ENCODE peak calls at places on chromosomes 3 and 15, in ten cellular contexts. S, I, Z, F, E, R, Q, L, M and H are unnamed samples.
A peak's percentile ranks its signal among the peaks of the same experiment; 100 is the strongest.

GRCh38 chr3:169825316-169825715 is 12.6 kb upstream of the LRRC34 start:
- DNase-seq in S (no peak), I (no peak), Z (no peak), F (no peak), E (no peak), R (no peak), Q (no peak), L (no peak), M (no peak), H (no peak)

GRCh38 chr15:97747342-97747741 is 213.2 kb upstream of the ARRDC4 start:
- DNase-seq in S (no peak), I (no peak), Z (no peak), F (no peak), E (no peak), R (no peak), Q (no peak), L (no peak), M (no peak), H (no peak)

GRCh38 chr15:90286678-90287077 is 21.2 kb downstream of the NGRN start:
- DNase-seq in S (no peak), I (peak; percentile 14), Z (no peak), F (no peak), E (peak; percentile 52), R (no peak), Q (no peak), L (no peak), M (no peak), H (no peak)

GRCh38 chr15:57923750-57924149 is 141.8 kb downstream of the ALDH1A2 start:
- DNase-seq in S (no peak), I (no peak), Z (no peak), F (no peak), E (no peak), R (no peak), Q (no peak), L (no peak), M (no peak), H (no peak)

GRCh38 chr3:141816958-141817357 is 53.8 kb downstream of the GRK7 start:
- DNase-seq in S (no peak), I (no peak), Z (no peak), F (no peak), E (no peak), R (no peak), Q (no peak), L (no peak), M (no peak), H (no peak)

GRCh38 chr3:55267206-55267930 is 219.7 kb downstream of the WNT5A start:
- DNase-seq in S (no peak), I (no peak), Z (no peak), F (no peak), E (no peak), R (no peak), Q (no peak), L (no peak), M (no peak), H (no peak)

GRCh38 chr3:4949659-4950058 is 29.6 kb upstream of the BHLHE40 start:
- DNase-seq in S (no peak), I (no peak), Z (no peak), F (no peak), E (no peak), R (no peak), Q (no peak), L (no peak), M (no peak), H (no peak)

GRCh38 chr3:193231201-193231600 is 9.8 kb upstream of the PLAAT1 start:
- DNase-seq in S (no peak), I (no peak), Z (no peak), F (no peak), E (no peak), R (no peak), Q (no peak), L (no peak), M (no peak), H (no peak)

GRCh38 chr3:141603473-141604035 is 116.7 kb downstream of the RASA2 start:
- DNase-seq in S (no peak), I (no peak), Z (no peak), F (no peak), E (no peak), R (no peak), Q (no peak), L (no peak), M (no peak), H (no peak)

GRCh38 chr3:4426782-4427344 is 40.2 kb downstream of the SUMF1 start:
- DNase-seq in S (peak; percentile 3), I (no peak), Z (no peak), F (no peak), E (no peak), R (no peak), Q (peak; percentile 69), L (peak; percentile 75), M (no peak), H (no peak)

GRCh38 chr3:135516143-135516542 is 449.4 kb upstream of the PPP2R3A start:
- DNase-seq in S (peak; percentile 22), I (no peak), Z (no peak), F (peak; percentile 35), E (no peak), R (no peak), Q (peak; percentile 9), L (peak; percentile 4), M (no peak), H (peak; percentile 23)

GRCh38 chr15:64263567-64263966 is 92.4 kb downstream of the CSNK1G1 start:
- DNase-seq in S (no peak), I (no peak), Z (no peak), F (no peak), E (no peak), R (no peak), Q (no peak), L (no peak), M (no peak), H (no peak)

GRCh38 chr3:53169045-53169831 is 8.2 kb downstream of the PRKCD start:
- DNase-seq in S (no peak), I (no peak), Z (no peak), F (no peak), E (no peak), R (no peak), Q (no peak), L (no peak), M (no peak), H (no peak)

GRCh38 chr3:154210986-154211385 is 89.8 kb downstream of the ARHGEF26 start:
- DNase-seq in S (no peak), I (no peak), Z (no peak), F (no peak), E (no peak), R (no peak), Q (no peak), L (no peak), M (no peak), H (no peak)

GRCh38 chr3:123028233-123028828 is 768 bp upstream of the SEMA5B start:
- DNase-seq in S (peak; percentile 43), I (peak; percentile 84), Z (peak; percentile 28), F (no peak), E (no peak), R (no peak), Q (peak; percentile 28), L (peak; percentile 73), M (no peak), H (no peak)

GRCh38 chr3:52982839-52983238 is 63.0 kb downstream of the SFMBT1 start:
- DNase-seq in S (no peak), I (no peak), Z (peak; percentile 8), F (no peak), E (no peak), R (no peak), Q (no peak), L (no peak), M (no peak), H (no peak)

GRCh38 chr15:63630036-63630751 is 33.0 kb downstream of the FBXL22 start:
- DNase-seq in S (no peak), I (no peak), Z (no peak), F (no peak), E (no peak), R (no peak), Q (no peak), L (no peak), M (no peak), H (no peak)

GRCh38 chr15:78429477-78429876 is 8.5 kb upstream of the IREB2 start:
- DNase-seq in S (no peak), I (no peak), Z (no peak), F (no peak), E (no peak), R (no peak), Q (no peak), L (no peak), M (no peak), H (no peak)